ENCODE peak calls at places on chromosomes 13 and 19, in ten cellular contexts. W is prostate gland, E is skeletal muscle cell, S is astrocyte, V is choroid plexus epithelial cell, D is lower lobe of right lung, P is HAP-1, H is HL-60, O is lower leg skin, U is cardiac muscle cell. C is an unnamed sample.

GRCh38 chr19:56611288-56611687 is 16.2 kb downstream of the ZNF71 start:
- DNase-seq in D (no peak), V (no peak), O (no peak), H (no peak), W (no peak), U (no peak), S (no peak), E (no peak), P (no peak), C (no peak)

GRCh38 chr13:72694314-72694713 is 33.1 kb downstream of the MZT1 start:
- DNase-seq in H (no peak), W (no peak), S (no peak), E (no peak), O (no peak), D (no peak), P (no peak), V (no peak), U (peak; percentile 15), C (no peak)

GRCh38 chr13:22726721-22727120 is 454.1 kb upstream of the SGCG start:
- DNase-seq in O (no peak), H (no peak), E (no peak), P (no peak), V (no peak), W (no peak), S (no peak), U (no peak), D (no peak), C (no peak)

GRCh38 chr13:106507560-106508274 is 27.7 kb downstream of the EFNB2 start:
- DNase-seq in U (peak; percentile 96), D (no peak), V (peak; percentile 99), O (no peak), E (peak; percentile 96), H (peak; percentile 96), S (peak; percentile 99), P (no peak), W (no peak), C (no peak)

GRCh38 chr19:55679343-55680257 is 4.6 kb downstream of the EPN1 start:
- DNase-seq in O (no peak), E (no peak), P (no peak), H (no peak), U (no peak), S (no peak), D (peak; percentile 43), V (no peak), W (no peak), C (no peak)

GRCh38 chr19:51593969-51594773 is 23.1 kb downstream of the ZNF175 start:
- DNase-seq in H (peak; percentile 98), E (peak; percentile 87), W (peak; percentile 98), U (peak; percentile 98), S (peak; percentile 95), V (peak; percentile 98), P (peak; percentile 95), O (peak; percentile 99), D (peak; percentile 100), C (peak; percentile 97)

GRCh38 chr19:6803036-6803404 is 30.5 kb downstream of the VAV1 start:
- DNase-seq in D (no peak), V (no peak), W (no peak), S (no peak), E (no peak), O (no peak), H (no peak), U (no peak), P (no peak), C (no peak)

GRCh38 chr13:73403362-73404150 is 344.8 kb downstream of the KLF5 start:
- DNase-seq in D (no peak), W (no peak), P (no peak), S (peak; percentile 18), H (no peak), V (no peak), U (no peak), O (no peak), E (no peak), C (no peak)

GRCh38 chr19:45767410-45767880 is 1.6 kb downstream of the SIX5 start:
- DNase-seq in S (peak; percentile 81), V (peak; percentile 91), U (peak; percentile 93), D (peak; percentile 77), P (peak; percentile 85), H (no peak), W (peak; percentile 83), E (peak; percentile 77), O (peak; percentile 95), C (peak; percentile 40)

GRCh38 chr19:2328401-2329161 is at the start of the genes LSM7 and SPPL2B:
- DNase-seq in H (peak; percentile 89), S (peak; percentile 53), P (peak; percentile 92), W (peak; percentile 86), E (peak; percentile 48), O (peak; percentile 98), V (peak; percentile 88), D (peak; percentile 92), U (peak; percentile 91), C (peak; percentile 91)

GRCh38 chr19:5141278-5141925 is 172.5 kb downstream of the KDM4B start:
- DNase-seq in O (no peak), H (no peak), P (no peak), E (no peak), W (no peak), V (peak; percentile 35), U (peak; percentile 50), S (peak; percentile 90), D (no peak), C (no peak)

GRCh38 chr19:21023901-21024300 is 3.4 kb downstream of the ZNF430 start:
- DNase-seq in V (peak; percentile 50), E (peak; percentile 41), S (peak; percentile 51), P (no peak), W (no peak), H (no peak), U (no peak), O (no peak), D (no peak), C (no peak)

GRCh38 chr13:112965573-112966115 is 3.4 kb upstream of the MCF2L start:
- DNase-seq in U (no peak), D (peak; percentile 10), O (no peak), W (no peak), S (no peak), E (no peak), H (no peak), P (no peak), V (no peak), C (no peak)

GRCh38 chr19:52451241-52451640 is 2.1 kb upstream of the ZNF578 start:
- DNase-seq in H (no peak), W (no peak), E (no peak), V (no peak), O (no peak), U (no peak), P (no peak), D (no peak), S (no peak), C (no peak)

GRCh38 chr13:112759834-112760233 is 70.0 kb downstream of the ATP11A start:
- DNase-seq in S (no peak), W (no peak), V (no peak), O (no peak), P (no peak), U (no peak), H (no peak), E (no peak), D (no peak), C (peak; percentile 83)

DNA sequence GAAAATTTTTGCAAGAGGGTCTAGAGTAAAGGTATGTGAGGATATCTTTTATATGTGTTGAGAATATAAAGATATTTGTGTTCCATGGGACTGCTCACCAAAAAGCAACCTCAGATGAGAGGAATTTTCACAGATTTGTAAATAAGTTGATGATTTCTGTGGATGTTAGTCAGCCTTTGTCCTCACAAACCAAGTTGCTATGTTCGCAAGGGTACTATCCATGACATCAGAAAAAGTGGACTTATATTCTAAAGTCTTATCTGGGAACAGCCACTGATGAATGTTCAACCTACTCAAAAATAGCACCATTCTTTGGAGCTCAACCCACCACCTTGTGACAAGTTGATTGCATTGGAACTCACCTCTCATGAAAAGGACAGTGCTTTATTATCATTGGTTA is 138.6 kb downstream of the PCDH20 start:
- DNase-seq in W (no peak), S (no peak), E (no peak), U (no peak), V (no peak), O (no peak), P (no peak), H (no peak), D (no peak), C (no peak)
- H3K4me3 ChIP-seq in W (no peak overlapping the region), S (no peak overlapping the region), E (no peak overlapping the region), U (no peak overlapping the region), V (no peak overlapping the region), O (no peak overlapping the region), P (no peak overlapping the region), H (no peak overlapping the region), D (no peak overlapping the region), C (no peak overlapping the region)

DNA sequence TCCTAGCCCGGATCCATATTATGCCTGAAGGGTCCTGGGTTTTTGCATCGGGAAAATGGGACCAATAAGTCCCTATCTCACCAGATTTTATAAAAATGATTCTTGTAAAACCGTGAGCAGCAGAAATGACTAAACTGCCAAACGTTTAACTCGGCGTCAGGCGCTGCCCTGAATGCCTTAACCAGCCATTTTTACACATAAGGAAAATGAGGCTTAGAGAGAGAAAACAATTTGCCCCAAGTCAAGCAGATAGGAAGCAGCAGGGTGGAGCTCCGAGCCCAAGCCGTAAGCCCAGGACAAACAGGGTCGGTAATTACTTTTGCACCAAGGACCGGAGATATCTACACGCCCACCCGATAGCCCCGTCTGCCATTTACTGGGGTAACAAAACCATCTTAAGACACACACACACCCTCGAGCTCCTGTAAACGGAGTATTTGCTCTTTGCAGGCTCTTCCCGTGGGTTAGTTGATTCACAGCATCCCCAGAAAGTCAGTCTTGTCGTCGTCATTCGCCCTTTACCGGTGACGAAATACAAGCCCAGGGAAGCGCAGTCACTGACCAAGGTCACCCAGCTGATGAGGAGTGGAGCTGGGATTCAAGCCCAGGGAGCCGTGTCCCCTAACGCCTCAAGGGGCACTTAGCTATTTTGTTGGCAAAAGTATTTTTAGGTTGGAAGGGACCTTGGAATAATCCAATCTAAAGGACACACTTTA is 16.0 kb upstream of the MRI1 start:
- DNase-seq in D (no peak), V (peak; percentile 54), P (peak; percentile 35), E (no peak), O (no peak), H (peak; percentile 21), S (peak; percentile 53), U (peak; percentile 53), W (no peak), C (no peak)
- H3K4me3 ChIP-seq in D (peak overlapping the region; percentile 73), V (peak overlapping the region; percentile 82), P (peak overlapping the region; percentile 59), E (peak overlapping the region; percentile 86), O (peak overlapping the region; percentile 61), H (peak overlapping the region; percentile 92), S (peak overlapping the region; percentile 81), U (peak overlapping the region; percentile 92), W (peak overlapping the region; percentile 71), C (peak overlapping the region; percentile 91)

DNA sequence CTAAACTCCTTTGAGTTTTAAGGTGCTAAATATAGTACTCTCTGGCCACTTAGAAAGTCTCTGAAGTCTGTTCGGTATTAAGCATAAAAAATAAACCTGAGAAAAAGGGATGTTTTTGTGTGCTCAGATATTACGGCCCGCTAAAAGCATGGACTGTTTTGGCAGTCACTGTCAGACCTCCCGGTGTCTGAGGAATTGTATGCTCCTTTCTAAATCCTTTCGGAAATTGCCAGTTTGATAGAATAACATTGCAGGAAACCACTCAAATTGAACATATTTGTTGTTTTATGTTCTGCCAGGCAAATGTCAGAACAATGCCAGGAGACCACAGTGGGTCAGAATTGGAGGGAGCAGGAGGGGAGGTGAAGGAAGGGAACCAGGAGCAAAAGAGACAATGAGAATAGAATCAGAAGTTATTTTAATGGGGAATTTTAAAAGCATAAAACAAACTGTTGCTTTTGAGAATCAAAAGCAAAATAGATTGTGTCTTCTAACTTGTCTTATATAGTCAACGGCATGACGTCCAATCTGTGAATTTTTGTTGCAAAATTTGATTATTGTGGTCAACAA is 257.3 kb downstream of the SPRY2 start:
- DNase-seq in W (no peak), E (no peak), U (peak; percentile 75), V (peak; percentile 71), P (no peak), H (no peak), S (peak; percentile 97), D (no peak), O (no peak), C (no peak)
- H3K4me3 ChIP-seq in W (no peak overlapping the region), E (peak overlapping the region; percentile 28), U (no peak overlapping the region), V (peak overlapping the region; percentile 34), P (no peak overlapping the region), H (no peak overlapping the region), S (peak overlapping the region; percentile 42), D (no peak overlapping the region), O (no peak overlapping the region), C (no peak overlapping the region)

GRCh38 chr19:54587026-54587425 is 6.4 kb upstream of the LILRA1 start:
- DNase-seq in D (no peak), E (no peak), O (peak; percentile 71), S (no peak), V (no peak), P (no peak), W (no peak), U (no peak), H (no peak), C (no peak)
- H3K4me3 ChIP-seq in D (no peak overlapping the region), E (no peak overlapping the region), O (no peak overlapping the region), S (no peak overlapping the region), V (no peak overlapping the region), P (no peak overlapping the region), W (no peak overlapping the region), U (no peak overlapping the region), H (no peak overlapping the region), C (no peak overlapping the region)